ENCODE peak calls at places on chromosomes 2 and 18, in seven cellular contexts. One of them, this sample, is unnamed. For H3K4me1 and H3K79me2, the result is how much of the 10 kb centered on the place peaks cover.

GRCh38 chr2:60053791-60054190 is 499.7 kb downstream of the BCL11A start:
- DNase-seq in PC-9: no peak
- DNase-seq in GM23338: no peak
- DNase-seq in GM23248: no peak
- DNase-seq in astrocyte: no peak
- DNase-seq in mammary epithelial cell: peak
- DNase-seq in OCI-LY7: no peak
- DNase-seq in this sample: no peak

GRCh38 chr2:64950226-64951160 is 38.7 kb upstream of the SLC1A4 start:
- DNase-seq in PC-9: no peak
- DNase-seq in GM23338: peak
- DNase-seq in GM23248: no peak
- DNase-seq in astrocyte: peak
- DNase-seq in mammary epithelial cell: peak
- DNase-seq in OCI-LY7: no peak
- DNase-seq in this sample: no peak

GRCh38 chr2:75100691-75101236 is 98.6 kb downstream of the TACR1 start:
- DNase-seq in PC-9: no peak
- DNase-seq in GM23338: no peak
- DNase-seq in GM23248: peak
- DNase-seq in astrocyte: peak
- DNase-seq in mammary epithelial cell: no peak
- DNase-seq in OCI-LY7: no peak
- DNase-seq in this sample: no peak

GRCh38 chr18:13418013-13418710 is 199.6 kb downstream of the LDLRAD4 start:
- DNase-seq in PC-9: no peak
- DNase-seq in GM23338: no peak
- DNase-seq in GM23248: no peak
- DNase-seq in astrocyte: no peak
- DNase-seq in mammary epithelial cell: no peak
- DNase-seq in OCI-LY7: no peak
- DNase-seq in this sample: no peak

GRCh38 chr18:36636237-36636792 is 192.5 kb downstream of the TPGS2 start:
- DNase-seq in PC-9: no peak
- DNase-seq in GM23338: no peak
- DNase-seq in GM23248: no peak
- DNase-seq in astrocyte: peak
- DNase-seq in mammary epithelial cell: no peak
- DNase-seq in OCI-LY7: no peak
- DNase-seq in this sample: no peak

GRCh38 chr2:61255580-61256437 is 93.8 kb downstream of the C2orf74 start:
- DNase-seq in PC-9: no peak
- DNase-seq in GM23338: no peak
- DNase-seq in GM23248: peak
- DNase-seq in astrocyte: peak
- DNase-seq in mammary epithelial cell: peak
- DNase-seq in OCI-LY7: no peak
- DNase-seq in this sample: no peak

GRCh38 chr2:162197095-162197825 is 45.2 kb upstream of the GCG start:
- DNase-seq in PC-9: no peak
- DNase-seq in GM23338: no peak
- DNase-seq in GM23248: peak
- DNase-seq in astrocyte: peak
- DNase-seq in mammary epithelial cell: no peak
- DNase-seq in OCI-LY7: no peak
- DNase-seq in this sample: no peak

GRCh38 chr2:108927936-108928659 is 60.9 kb downstream of the EDAR start:
- DNase-seq in PC-9: peak
- DNase-seq in GM23338: peak
- DNase-seq in GM23248: peak
- DNase-seq in astrocyte: peak
- DNase-seq in mammary epithelial cell: peak
- DNase-seq in OCI-LY7: peak
- DNase-seq in this sample: peak

GRCh38 chr18:23828426-23828825 is 139.2 kb downstream of the LAMA3 start:
- DNase-seq in PC-9: peak
- DNase-seq in GM23338: no peak
- DNase-seq in GM23248: peak
- DNase-seq in astrocyte: peak
- DNase-seq in mammary epithelial cell: peak
- DNase-seq in OCI-LY7: peak
- DNase-seq in this sample: no peak

GRCh38 chr18:38330573-38330972 is 765.0 kb upstream of the CELF4 start:
- DNase-seq in PC-9: no peak
- DNase-seq in GM23338: no peak
- DNase-seq in GM23248: no peak
- DNase-seq in astrocyte: no peak
- DNase-seq in mammary epithelial cell: peak
- DNase-seq in OCI-LY7: no peak
- DNase-seq in this sample: no peak

GRCh38 chr2:20052872-20053281 is 1.4 kb upstream of the LAPTM4A start:
- DNase-seq in PC-9: peak
- DNase-seq in GM23338: peak
- DNase-seq in GM23248: peak
- DNase-seq in astrocyte: peak
- DNase-seq in mammary epithelial cell: peak
- DNase-seq in OCI-LY7: peak
- DNase-seq in this sample: no peak

GRCh38 chr2:240935101-240935876 is 29.2 kb downstream of the CROCC2 start:
- DNase-seq in PC-9: no peak
- DNase-seq in GM23338: no peak
- DNase-seq in GM23248: no peak
- DNase-seq in astrocyte: no peak
- DNase-seq in mammary epithelial cell: no peak
- DNase-seq in OCI-LY7: no peak
- DNase-seq in this sample: no peak

GRCh38 chr2:239833728-239834109 is 191.4 kb downstream of the NDUFA10 start:
- DNase-seq in PC-9: no peak
- DNase-seq in GM23338: no peak
- DNase-seq in GM23248: no peak
- DNase-seq in astrocyte: no peak
- DNase-seq in mammary epithelial cell: no peak
- DNase-seq in OCI-LY7: no peak
- DNase-seq in this sample: no peak

GRCh38 chr2:85537600-85538506 is 1.1 kb upstream of the MAT2A start:
- DNase-seq in PC-9: no peak
- DNase-seq in GM23338: peak
- DNase-seq in GM23248: peak
- DNase-seq in astrocyte: no peak
- DNase-seq in mammary epithelial cell: no peak
- DNase-seq in OCI-LY7: peak
- DNase-seq in this sample: peak

GRCh38 chr2:55883339-55883738 is 40.2 kb downstream of the EFEMP1 start:
- DNase-seq in PC-9: no peak
- DNase-seq in GM23338: no peak
- DNase-seq in GM23248: peak
- DNase-seq in astrocyte: peak
- DNase-seq in mammary epithelial cell: no peak
- DNase-seq in OCI-LY7: no peak
- DNase-seq in this sample: no peak

GRCh38 chr2:148173168-148173567 is 152.3 kb downstream of the MBD5 start:
- DNase-seq in PC-9: no peak
- DNase-seq in GM23338: no peak
- DNase-seq in GM23248: no peak
- DNase-seq in astrocyte: no peak
- DNase-seq in mammary epithelial cell: no peak
- DNase-seq in OCI-LY7: no peak
- DNase-seq in this sample: no peak

GRCh38 chr2:149082781-149083180 is 44.3 kb downstream of the LYPD6B start:
- DNase-seq in PC-9: no peak
- DNase-seq in GM23338: peak
- DNase-seq in GM23248: no peak
- DNase-seq in astrocyte: no peak
- DNase-seq in mammary epithelial cell: no peak
- DNase-seq in OCI-LY7: no peak
- DNase-seq in this sample: peak

GRCh38 chr2:126655500-126656310 is at the start of gene GYPC:
- DNase-seq in PC-9: no peak
- DNase-seq in GM23338: peak
- DNase-seq in GM23248: peak
- DNase-seq in astrocyte: peak
- DNase-seq in mammary epithelial cell: no peak
- DNase-seq in OCI-LY7: peak
- DNase-seq in this sample: peak

GRCh38 chr2:37654932-37655331 is 16.5 kb downstream of the CDC42EP3 start:
- DNase-seq in PC-9: no peak
- DNase-seq in GM23338: peak
- DNase-seq in GM23248: no peak
- DNase-seq in astrocyte: peak
- DNase-seq in mammary epithelial cell: no peak
- DNase-seq in OCI-LY7: peak
- DNase-seq in this sample: peak

GRCh38 chr2:37652199-37652640 is 19.2 kb downstream of the CDC42EP3 start:
- DNase-seq in PC-9: peak
- DNase-seq in GM23338: no peak
- DNase-seq in GM23248: peak
- DNase-seq in astrocyte: peak
- DNase-seq in mammary epithelial cell: peak
- DNase-seq in OCI-LY7: peak
- DNase-seq in this sample: no peak

GRCh38 chr2:37653805-37654378 is 17.6 kb downstream of the CDC42EP3 start:
- DNase-seq in PC-9: no peak
- DNase-seq in GM23338: no peak
- DNase-seq in GM23248: no peak
- DNase-seq in astrocyte: no peak
- DNase-seq in mammary epithelial cell: peak
- DNase-seq in OCI-LY7: peak
- DNase-seq in this sample: no peak

GRCh38 chr2:37654419-37654818 is 17.0 kb downstream of the CDC42EP3 start:
- DNase-seq in PC-9: no peak
- DNase-seq in GM23338: peak
- DNase-seq in GM23248: no peak
- DNase-seq in astrocyte: no peak
- DNase-seq in mammary epithelial cell: no peak
- DNase-seq in OCI-LY7: no peak
- DNase-seq in this sample: peak

DNA sequence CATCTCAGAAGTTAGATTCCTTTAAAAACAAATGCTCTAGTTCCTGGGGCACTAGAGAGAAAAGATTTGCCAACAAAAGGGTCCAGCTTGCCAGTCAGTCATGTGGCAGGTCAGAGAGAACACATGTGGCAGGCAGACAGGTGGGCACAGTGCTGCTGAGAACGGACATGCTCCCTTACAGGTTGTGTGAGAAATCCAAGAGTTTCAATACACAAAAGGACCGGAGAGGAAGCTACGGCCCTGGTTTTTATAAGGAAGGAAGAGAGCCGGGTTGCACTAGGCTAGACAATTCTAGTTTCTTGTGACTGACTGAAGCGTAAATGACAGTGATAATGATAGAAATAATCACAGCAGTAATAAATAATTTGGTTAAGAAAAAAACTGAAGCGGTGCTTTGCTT is 18.3 kb downstream of the CDC42EP3 start:
- DNase-seq in PC-9: no peak
- DNase-seq in GM23338: no peak
- DNase-seq in GM23248: no peak
- DNase-seq in astrocyte: no peak
- DNase-seq in mammary epithelial cell: no peak
- DNase-seq in OCI-LY7: peak
- DNase-seq in this sample: no peak
- H3K4me1 ChIP-seq in PC-9: under half
- H3K4me1 ChIP-seq in GM23338: half or more
- H3K4me1 ChIP-seq in GM23248: half or more
- H3K4me1 ChIP-seq in astrocyte: half or more
- H3K4me1 ChIP-seq in mammary epithelial cell: half or more
- H3K4me1 ChIP-seq in OCI-LY7: half or more
- H3K4me1 ChIP-seq in this sample: under half

DNA sequence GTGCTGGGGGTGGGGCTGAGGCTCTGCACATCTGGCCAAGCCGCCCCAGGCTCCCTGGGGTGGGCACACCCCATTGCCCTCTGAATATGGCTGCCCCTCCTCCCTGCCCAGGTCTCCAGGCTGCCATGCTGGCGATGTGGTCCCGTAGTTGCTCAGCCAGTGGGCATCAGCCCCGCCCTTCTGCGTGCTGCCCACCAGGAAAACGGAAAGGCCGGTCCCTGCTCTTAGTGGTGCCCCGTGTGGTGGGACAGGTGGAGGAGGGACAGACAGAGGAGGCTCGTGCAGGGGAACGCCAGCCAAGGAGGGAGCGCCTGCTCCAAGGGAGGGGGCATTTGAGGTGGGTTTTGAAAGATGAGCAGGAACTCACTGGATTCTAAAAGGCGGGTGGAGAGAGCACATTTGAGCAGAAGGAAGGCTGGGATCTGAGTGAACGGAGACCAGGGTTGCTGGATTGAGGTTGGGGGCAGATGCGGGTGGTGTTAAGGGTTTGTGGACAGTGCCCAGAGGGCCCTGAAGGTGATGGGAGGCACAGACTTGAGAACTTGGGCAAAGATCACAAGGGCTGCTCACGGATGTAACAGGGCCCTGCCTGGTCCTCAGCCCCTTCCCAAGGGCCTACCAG is 6.7 kb upstream of the B3GNT7 start:
- DNase-seq in PC-9: no peak
- DNase-seq in GM23338: no peak
- DNase-seq in GM23248: no peak
- DNase-seq in astrocyte: no peak
- DNase-seq in mammary epithelial cell: no peak
- DNase-seq in OCI-LY7: no peak
- DNase-seq in this sample: no peak
- H3K27ac ChIP-seq in PC-9: no peak
- H3K27ac ChIP-seq in GM23338: no peak
- H3K27ac ChIP-seq in GM23248: no peak
- H3K27ac ChIP-seq in astrocyte: no peak
- H3K27ac ChIP-seq in mammary epithelial cell: no peak
- H3K27ac ChIP-seq in OCI-LY7: no peak
- H3K27ac ChIP-seq in this sample: no peak

DNA sequence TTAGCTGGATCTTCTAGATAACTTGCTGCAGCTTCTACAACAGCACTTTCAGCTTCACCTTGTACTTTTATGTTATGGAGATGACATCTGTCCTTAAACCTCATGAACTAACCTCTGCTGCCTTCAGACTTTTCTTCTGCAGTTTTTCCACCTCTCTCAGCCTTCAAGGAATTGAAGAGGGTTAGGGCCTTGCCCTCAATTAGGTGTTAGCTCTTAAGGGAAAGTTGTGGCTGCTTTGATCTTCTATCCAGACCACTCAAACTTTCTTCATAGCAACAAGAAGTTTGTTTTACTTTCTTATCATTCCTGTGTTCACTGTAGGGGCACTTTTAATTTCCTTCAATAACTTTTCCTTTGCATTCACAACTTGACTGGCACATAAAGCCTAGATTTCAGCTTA is 52.3 kb downstream of the ARHGAP15 start:
- DNase-seq in PC-9: no peak
- DNase-seq in GM23338: no peak
- DNase-seq in GM23248: no peak
- DNase-seq in astrocyte: no peak
- DNase-seq in mammary epithelial cell: no peak
- DNase-seq in OCI-LY7: no peak
- DNase-seq in this sample: no peak
- H3K79me2 ChIP-seq in PC-9: under half
- H3K79me2 ChIP-seq in GM23338: under half
- H3K79me2 ChIP-seq in GM23248: under half
- H3K79me2 ChIP-seq in astrocyte: under half
- H3K79me2 ChIP-seq in mammary epithelial cell: under half
- H3K79me2 ChIP-seq in OCI-LY7: under half
- H3K79me2 ChIP-seq in this sample: under half

DNA sequence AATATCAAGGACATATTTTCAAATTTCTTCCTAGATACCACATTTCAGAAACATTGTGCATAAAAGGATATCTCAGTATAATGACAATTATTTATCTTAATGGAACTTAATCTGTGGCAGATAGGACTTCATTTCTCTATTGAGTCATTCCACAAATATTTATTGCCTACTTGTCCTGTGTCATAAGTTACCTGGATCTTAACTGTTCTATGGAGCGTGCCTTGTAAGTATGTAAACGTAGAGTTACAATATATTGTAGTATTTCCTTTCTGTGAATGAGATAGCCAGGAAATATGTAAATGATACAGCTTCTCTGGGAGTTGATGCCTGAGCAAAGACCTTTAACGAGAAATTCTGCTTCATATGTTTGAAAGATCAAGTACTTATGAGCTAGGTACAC is 2.5 kb downstream of the AGFG1 start:
- DNase-seq in PC-9: peak
- DNase-seq in GM23338: no peak
- DNase-seq in GM23248: no peak
- DNase-seq in astrocyte: no peak
- DNase-seq in mammary epithelial cell: no peak
- DNase-seq in OCI-LY7: no peak
- DNase-seq in this sample: no peak
- H3K4me1 ChIP-seq in PC-9: half or more
- H3K4me1 ChIP-seq in GM23338: under half
- H3K4me1 ChIP-seq in GM23248: under half
- H3K4me1 ChIP-seq in astrocyte: under half
- H3K4me1 ChIP-seq in mammary epithelial cell: under half
- H3K4me1 ChIP-seq in OCI-LY7: under half
- H3K4me1 ChIP-seq in this sample: under half